ENCODE peak calls at places on chromosomes 16 and 17, in nine cellular contexts. One of them, this sample, is unnamed.

GRCh38 chr16:67656344-67657016 is 3.6 kb downstream of the ACD start:
- DNase-seq in HTR-8/SVneo: no peak
- DNase-seq in HEK293T: no peak
- DNase-seq in NCI-H1092 treated with DMSO at 0.1 percent for 48 hours: no peak
- DNase-seq in stimulated activated CD4-positive, alpha-beta T cell treated with anti-CD3 and anti-CD28 coated beads, Interleukin-4, amount 100 ng/mL, for 1 hour: no peak
- DNase-seq in epithelial cell of esophagus: no peak
- DNase-seq in GOT3: no peak
- DNase-seq in GM12892: no peak
- DNase-seq in GM23248: no peak
- DNase-seq in this sample: no peak

GRCh38 chr16:23711785-23712184 is 1.2 kb downstream of the ERN2 start:
- DNase-seq in epithelial cell of esophagus: no peak
- DNase-seq in NCI-H1092 treated with DMSO at 0.1 percent for 48 hours: no peak
- DNase-seq in GM12892: no peak
- DNase-seq in HTR-8/SVneo: no peak
- DNase-seq in GM23248: no peak
- DNase-seq in GOT3: no peak
- DNase-seq in HEK293T: no peak
- DNase-seq in stimulated activated CD4-positive, alpha-beta T cell treated with anti-CD3 and anti-CD28 coated beads, Interleukin-4, amount 100 ng/mL, for 1 hour: no peak
- DNase-seq in this sample: no peak

GRCh38 chr16:28923652-28924398 is 1.2 kb downstream of the RABEP2 start:
- DNase-seq in epithelial cell of esophagus: peak
- DNase-seq in NCI-H1092 treated with DMSO at 0.1 percent for 48 hours: no peak
- DNase-seq in HTR-8/SVneo: no peak
- DNase-seq in GM23248: no peak
- DNase-seq in GOT3: no peak
- DNase-seq in stimulated activated CD4-positive, alpha-beta T cell treated with anti-CD3 and anti-CD28 coated beads, Interleukin-4, amount 100 ng/mL, for 1 hour: no peak
- DNase-seq in HEK293T: no peak
- DNase-seq in GM12892: no peak
- DNase-seq in this sample: no peak

GRCh38 chr17:29758255-29758654 is 135.5 kb upstream of the CORO6 start:
- DNase-seq in stimulated activated CD4-positive, alpha-beta T cell treated with anti-CD3 and anti-CD28 coated beads, Interleukin-4, amount 100 ng/mL, for 1 hour: no peak
- DNase-seq in epithelial cell of esophagus: no peak
- DNase-seq in HTR-8/SVneo: no peak
- DNase-seq in GOT3: no peak
- DNase-seq in GM12892: no peak
- DNase-seq in GM23248: no peak
- DNase-seq in NCI-H1092 treated with DMSO at 0.1 percent for 48 hours: no peak
- DNase-seq in HEK293T: no peak
- DNase-seq in this sample: no peak

GRCh38 chr17:35745246-35745645 is 7.8 kb downstream of the GAS2L2 start:
- DNase-seq in GM12892: no peak
- DNase-seq in epithelial cell of esophagus: no peak
- DNase-seq in GM23248: no peak
- DNase-seq in HTR-8/SVneo: no peak
- DNase-seq in NCI-H1092 treated with DMSO at 0.1 percent for 48 hours: no peak
- DNase-seq in HEK293T: no peak
- DNase-seq in GOT3: no peak
- DNase-seq in stimulated activated CD4-positive, alpha-beta T cell treated with anti-CD3 and anti-CD28 coated beads, Interleukin-4, amount 100 ng/mL, for 1 hour: no peak
- DNase-seq in this sample: no peak

GRCh38 chr17:68694791-68695485 is 93.8 kb upstream of the FAM20A start:
- DNase-seq in HEK293T: no peak
- DNase-seq in epithelial cell of esophagus: no peak
- DNase-seq in GOT3: no peak
- DNase-seq in HTR-8/SVneo: no peak
- DNase-seq in GM23248: peak
- DNase-seq in stimulated activated CD4-positive, alpha-beta T cell treated with anti-CD3 and anti-CD28 coated beads, Interleukin-4, amount 100 ng/mL, for 1 hour: no peak
- DNase-seq in GM12892: no peak
- DNase-seq in NCI-H1092 treated with DMSO at 0.1 percent for 48 hours: no peak
- DNase-seq in this sample: peak

GRCh38 chr16:77951788-77952187 is 70.6 kb upstream of the CLEC3A start:
- DNase-seq in HEK293T: peak
- DNase-seq in stimulated activated CD4-positive, alpha-beta T cell treated with anti-CD3 and anti-CD28 coated beads, Interleukin-4, amount 100 ng/mL, for 1 hour: no peak
- DNase-seq in GOT3: no peak
- DNase-seq in NCI-H1092 treated with DMSO at 0.1 percent for 48 hours: peak
- DNase-seq in HTR-8/SVneo: no peak
- DNase-seq in epithelial cell of esophagus: peak
- DNase-seq in GM23248: no peak
- DNase-seq in GM12892: no peak
- DNase-seq in this sample: no peak

GRCh38 chr17:61410100-61410551 is 10.5 kb downstream of the TBX2 start:
- DNase-seq in HTR-8/SVneo: no peak
- DNase-seq in NCI-H1092 treated with DMSO at 0.1 percent for 48 hours: no peak
- DNase-seq in GM12892: no peak
- DNase-seq in GM23248: no peak
- DNase-seq in GOT3: no peak
- DNase-seq in HEK293T: no peak
- DNase-seq in stimulated activated CD4-positive, alpha-beta T cell treated with anti-CD3 and anti-CD28 coated beads, Interleukin-4, amount 100 ng/mL, for 1 hour: no peak
- DNase-seq in epithelial cell of esophagus: no peak
- DNase-seq in this sample: no peak

GRCh38 chr16:11497329-11497805 is 89.4 kb downstream of the LITAF start:
- DNase-seq in NCI-H1092 treated with DMSO at 0.1 percent for 48 hours: peak
- DNase-seq in stimulated activated CD4-positive, alpha-beta T cell treated with anti-CD3 and anti-CD28 coated beads, Interleukin-4, amount 100 ng/mL, for 1 hour: no peak
- DNase-seq in GOT3: peak
- DNase-seq in epithelial cell of esophagus: peak
- DNase-seq in HEK293T: peak
- DNase-seq in GM23248: peak
- DNase-seq in GM12892: no peak
- DNase-seq in HTR-8/SVneo: peak
- DNase-seq in this sample: peak

GRCh38 chr16:48541108-48541786 is 68.7 kb downstream of the N4BP1 start:
- DNase-seq in NCI-H1092 treated with DMSO at 0.1 percent for 48 hours: no peak
- DNase-seq in GM12892: no peak
- DNase-seq in stimulated activated CD4-positive, alpha-beta T cell treated with anti-CD3 and anti-CD28 coated beads, Interleukin-4, amount 100 ng/mL, for 1 hour: no peak
- DNase-seq in epithelial cell of esophagus: no peak
- DNase-seq in HEK293T: no peak
- DNase-seq in GM23248: no peak
- DNase-seq in HTR-8/SVneo: no peak
- DNase-seq in GOT3: no peak
- DNase-seq in this sample: no peak

GRCh38 chr16:69243479-69243878 is 56.5 kb downstream of the SNTB2 start:
- DNase-seq in GM12892: no peak
- DNase-seq in GOT3: no peak
- DNase-seq in stimulated activated CD4-positive, alpha-beta T cell treated with anti-CD3 and anti-CD28 coated beads, Interleukin-4, amount 100 ng/mL, for 1 hour: no peak
- DNase-seq in GM23248: peak
- DNase-seq in NCI-H1092 treated with DMSO at 0.1 percent for 48 hours: no peak
- DNase-seq in epithelial cell of esophagus: no peak
- DNase-seq in HEK293T: no peak
- DNase-seq in HTR-8/SVneo: no peak
- DNase-seq in this sample: no peak

GRCh38 chr16:21638573-21638975 is 13.8 kb downstream of the IGSF6 start:
- DNase-seq in epithelial cell of esophagus: peak
- DNase-seq in HTR-8/SVneo: no peak
- DNase-seq in GM23248: peak
- DNase-seq in NCI-H1092 treated with DMSO at 0.1 percent for 48 hours: no peak
- DNase-seq in GM12892: no peak
- DNase-seq in GOT3: no peak
- DNase-seq in stimulated activated CD4-positive, alpha-beta T cell treated with anti-CD3 and anti-CD28 coated beads, Interleukin-4, amount 100 ng/mL, for 1 hour: no peak
- DNase-seq in HEK293T: no peak
- DNase-seq in this sample: peak

GRCh38 chr17:49887086-49887743 is 39.3 kb upstream of the TAC4 start:
- DNase-seq in NCI-H1092 treated with DMSO at 0.1 percent for 48 hours: no peak
- DNase-seq in GM23248: no peak
- DNase-seq in HEK293T: no peak
- DNase-seq in HTR-8/SVneo: peak
- DNase-seq in GM12892: no peak
- DNase-seq in epithelial cell of esophagus: peak
- DNase-seq in stimulated activated CD4-positive, alpha-beta T cell treated with anti-CD3 and anti-CD28 coated beads, Interleukin-4, amount 100 ng/mL, for 1 hour: no peak
- DNase-seq in GOT3: no peak
- DNase-seq in this sample: no peak

GRCh38 chr16:54282202-54282922 is 4.2 kb downstream of the IRX3 start:
- DNase-seq in NCI-H1092 treated with DMSO at 0.1 percent for 48 hours: no peak
- DNase-seq in HTR-8/SVneo: peak
- DNase-seq in GM23248: no peak
- DNase-seq in stimulated activated CD4-positive, alpha-beta T cell treated with anti-CD3 and anti-CD28 coated beads, Interleukin-4, amount 100 ng/mL, for 1 hour: no peak
- DNase-seq in epithelial cell of esophagus: peak
- DNase-seq in GOT3: no peak
- DNase-seq in HEK293T: no peak
- DNase-seq in GM12892: no peak
- DNase-seq in this sample: no peak

GRCh38 chr17:62692721-62693431 is 65.4 kb downstream of the MRC2 start:
- DNase-seq in GOT3: no peak
- DNase-seq in stimulated activated CD4-positive, alpha-beta T cell treated with anti-CD3 and anti-CD28 coated beads, Interleukin-4, amount 100 ng/mL, for 1 hour: no peak
- DNase-seq in GM23248: peak
- DNase-seq in HTR-8/SVneo: peak
- DNase-seq in epithelial cell of esophagus: no peak
- DNase-seq in HEK293T: peak
- DNase-seq in NCI-H1092 treated with DMSO at 0.1 percent for 48 hours: no peak
- DNase-seq in GM12892: no peak
- DNase-seq in this sample: no peak

GRCh38 chr16:85270365-85270764 is 158.1 kb upstream of the CIBAR2 start:
- DNase-seq in stimulated activated CD4-positive, alpha-beta T cell treated with anti-CD3 and anti-CD28 coated beads, Interleukin-4, amount 100 ng/mL, for 1 hour: no peak
- DNase-seq in epithelial cell of esophagus: no peak
- DNase-seq in HTR-8/SVneo: no peak
- DNase-seq in HEK293T: no peak
- DNase-seq in GOT3: no peak
- DNase-seq in GM12892: no peak
- DNase-seq in NCI-H1092 treated with DMSO at 0.1 percent for 48 hours: no peak
- DNase-seq in GM23248: no peak
- DNase-seq in this sample: no peak

GRCh38 chr16:50862818-50863672 is 121.2 kb downstream of the CYLD start:
- DNase-seq in GOT3: no peak
- DNase-seq in HEK293T: no peak
- DNase-seq in stimulated activated CD4-positive, alpha-beta T cell treated with anti-CD3 and anti-CD28 coated beads, Interleukin-4, amount 100 ng/mL, for 1 hour: no peak
- DNase-seq in NCI-H1092 treated with DMSO at 0.1 percent for 48 hours: no peak
- DNase-seq in GM23248: no peak
- DNase-seq in GM12892: no peak
- DNase-seq in HTR-8/SVneo: no peak
- DNase-seq in epithelial cell of esophagus: no peak
- DNase-seq in this sample: no peak

GRCh38 chr17:77036841-77037381 is 103.9 kb upstream of the SEC14L1 start:
- DNase-seq in epithelial cell of esophagus: peak
- DNase-seq in GM23248: no peak
- DNase-seq in stimulated activated CD4-positive, alpha-beta T cell treated with anti-CD3 and anti-CD28 coated beads, Interleukin-4, amount 100 ng/mL, for 1 hour: no peak
- DNase-seq in HEK293T: no peak
- DNase-seq in GM12892: no peak
- DNase-seq in HTR-8/SVneo: no peak
- DNase-seq in GOT3: no peak
- DNase-seq in NCI-H1092 treated with DMSO at 0.1 percent for 48 hours: peak
- DNase-seq in this sample: peak

GRCh38 chr17:62597920-62598319 is 29.6 kb upstream of the MRC2 start:
- DNase-seq in HTR-8/SVneo: no peak
- DNase-seq in NCI-H1092 treated with DMSO at 0.1 percent for 48 hours: no peak
- DNase-seq in GM12892: no peak
- DNase-seq in GOT3: no peak
- DNase-seq in HEK293T: no peak
- DNase-seq in epithelial cell of esophagus: peak
- DNase-seq in stimulated activated CD4-positive, alpha-beta T cell treated with anti-CD3 and anti-CD28 coated beads, Interleukin-4, amount 100 ng/mL, for 1 hour: no peak
- DNase-seq in GM23248: peak
- DNase-seq in this sample: no peak

GRCh38 chr17:64057701-64058263 is 37.3 kb upstream of the ICAM2 start:
- DNase-seq in GM12892: no peak
- DNase-seq in epithelial cell of esophagus: no peak
- DNase-seq in GOT3: no peak
- DNase-seq in GM23248: no peak
- DNase-seq in stimulated activated CD4-positive, alpha-beta T cell treated with anti-CD3 and anti-CD28 coated beads, Interleukin-4, amount 100 ng/mL, for 1 hour: no peak
- DNase-seq in NCI-H1092 treated with DMSO at 0.1 percent for 48 hours: no peak
- DNase-seq in HEK293T: no peak
- DNase-seq in HTR-8/SVneo: no peak
- DNase-seq in this sample: no peak

GRCh38 chr17:78422872-78423588 is 44.6 kb downstream of the PGS1 start:
- DNase-seq in GOT3: no peak
- DNase-seq in GM12892: no peak
- DNase-seq in HTR-8/SVneo: no peak
- DNase-seq in NCI-H1092 treated with DMSO at 0.1 percent for 48 hours: no peak
- DNase-seq in GM23248: no peak
- DNase-seq in HEK293T: no peak
- DNase-seq in stimulated activated CD4-positive, alpha-beta T cell treated with anti-CD3 and anti-CD28 coated beads, Interleukin-4, amount 100 ng/mL, for 1 hour: no peak
- DNase-seq in epithelial cell of esophagus: no peak
- DNase-seq in this sample: no peak

GRCh38 chr17:38728290-38728831 is 1.8 kb upstream of the CISD3 start:
- DNase-seq in GOT3: no peak
- DNase-seq in HTR-8/SVneo: no peak
- DNase-seq in GM23248: no peak
- DNase-seq in HEK293T: no peak
- DNase-seq in epithelial cell of esophagus: no peak
- DNase-seq in GM12892: no peak
- DNase-seq in NCI-H1092 treated with DMSO at 0.1 percent for 48 hours: no peak
- DNase-seq in stimulated activated CD4-positive, alpha-beta T cell treated with anti-CD3 and anti-CD28 coated beads, Interleukin-4, amount 100 ng/mL, for 1 hour: peak
- DNase-seq in this sample: no peak

GRCh38 chr16:22397459-22397858 is 23.0 kb upstream of the CDR2 start:
- DNase-seq in stimulated activated CD4-positive, alpha-beta T cell treated with anti-CD3 and anti-CD28 coated beads, Interleukin-4, amount 100 ng/mL, for 1 hour: no peak
- DNase-seq in HTR-8/SVneo: peak
- DNase-seq in GM23248: peak
- DNase-seq in GM12892: no peak
- DNase-seq in GOT3: no peak
- DNase-seq in NCI-H1092 treated with DMSO at 0.1 percent for 48 hours: no peak
- DNase-seq in HEK293T: no peak
- DNase-seq in epithelial cell of esophagus: peak
- DNase-seq in this sample: peak

GRCh38 chr17:83152745-83153611 is 73.6 kb downstream of the METRNL start:
- DNase-seq in HTR-8/SVneo: no peak
- DNase-seq in HEK293T: no peak
- DNase-seq in epithelial cell of esophagus: no peak
- DNase-seq in GM12892: no peak
- DNase-seq in stimulated activated CD4-positive, alpha-beta T cell treated with anti-CD3 and anti-CD28 coated beads, Interleukin-4, amount 100 ng/mL, for 1 hour: no peak
- DNase-seq in GM23248: no peak
- DNase-seq in NCI-H1092 treated with DMSO at 0.1 percent for 48 hours: no peak
- DNase-seq in GOT3: no peak
- DNase-seq in this sample: no peak

GRCh38 chr16:30523768-30524574 is 2.4 kb downstream of the ZNF768 start:
- DNase-seq in GOT3: no peak
- DNase-seq in NCI-H1092 treated with DMSO at 0.1 percent for 48 hours: no peak
- DNase-seq in GM23248: no peak
- DNase-seq in HTR-8/SVneo: no peak
- DNase-seq in epithelial cell of esophagus: no peak
- DNase-seq in HEK293T: no peak
- DNase-seq in GM12892: no peak
- DNase-seq in stimulated activated CD4-positive, alpha-beta T cell treated with anti-CD3 and anti-CD28 coated beads, Interleukin-4, amount 100 ng/mL, for 1 hour: no peak
- DNase-seq in this sample: no peak

GRCh38 chr16:85697441-85697840 is 8.7 kb upstream of the GINS2 start:
- DNase-seq in epithelial cell of esophagus: peak
- DNase-seq in HTR-8/SVneo: no peak
- DNase-seq in HEK293T: no peak
- DNase-seq in GOT3: no peak
- DNase-seq in NCI-H1092 treated with DMSO at 0.1 percent for 48 hours: peak
- DNase-seq in GM12892: no peak
- DNase-seq in GM23248: no peak
- DNase-seq in stimulated activated CD4-positive, alpha-beta T cell treated with anti-CD3 and anti-CD28 coated beads, Interleukin-4, amount 100 ng/mL, for 1 hour: no peak
- DNase-seq in this sample: no peak

GRCh38 chr16:5175263-5175662 is 77.7 kb upstream of the EEF2KMT start:
- DNase-seq in stimulated activated CD4-positive, alpha-beta T cell treated with anti-CD3 and anti-CD28 coated beads, Interleukin-4, amount 100 ng/mL, for 1 hour: no peak
- DNase-seq in GM12892: no peak
- DNase-seq in HEK293T: no peak
- DNase-seq in NCI-H1092 treated with DMSO at 0.1 percent for 48 hours: peak
- DNase-seq in epithelial cell of esophagus: no peak
- DNase-seq in GOT3: no peak
- DNase-seq in GM23248: no peak
- DNase-seq in HTR-8/SVneo: no peak
- DNase-seq in this sample: no peak

GRCh38 chr16:22075043-22075757 is 17.1 kb upstream of the VWA3A start:
- DNase-seq in GM12892: no peak
- DNase-seq in stimulated activated CD4-positive, alpha-beta T cell treated with anti-CD3 and anti-CD28 coated beads, Interleukin-4, amount 100 ng/mL, for 1 hour: no peak
- DNase-seq in HEK293T: no peak
- DNase-seq in NCI-H1092 treated with DMSO at 0.1 percent for 48 hours: no peak
- DNase-seq in epithelial cell of esophagus: peak
- DNase-seq in HTR-8/SVneo: no peak
- DNase-seq in GM23248: peak
- DNase-seq in GOT3: no peak
- DNase-seq in this sample: peak

GRCh38 chr17:38439436-38439835 is 11.2 kb downstream of the ARHGAP23 start:
- DNase-seq in GM23248: no peak
- DNase-seq in NCI-H1092 treated with DMSO at 0.1 percent for 48 hours: no peak
- DNase-seq in GM12892: no peak
- DNase-seq in HEK293T: no peak
- DNase-seq in stimulated activated CD4-positive, alpha-beta T cell treated with anti-CD3 and anti-CD28 coated beads, Interleukin-4, amount 100 ng/mL, for 1 hour: no peak
- DNase-seq in HTR-8/SVneo: no peak
- DNase-seq in GOT3: no peak
- DNase-seq in epithelial cell of esophagus: no peak
- DNase-seq in this sample: no peak

GRCh38 chr16:70018254-70018653 is 67.1 kb downstream of the CLEC18A start:
- DNase-seq in GOT3: no peak
- DNase-seq in HEK293T: peak
- DNase-seq in HTR-8/SVneo: no peak
- DNase-seq in epithelial cell of esophagus: peak
- DNase-seq in GM12892: peak
- DNase-seq in stimulated activated CD4-positive, alpha-beta T cell treated with anti-CD3 and anti-CD28 coated beads, Interleukin-4, amount 100 ng/mL, for 1 hour: peak
- DNase-seq in NCI-H1092 treated with DMSO at 0.1 percent for 48 hours: no peak
- DNase-seq in GM23248: peak
- DNase-seq in this sample: peak

GRCh38 chr16:16096161-16096857 is 127.0 kb downstream of the ABCC6 start:
- DNase-seq in GOT3: no peak
- DNase-seq in HTR-8/SVneo: no peak
- DNase-seq in epithelial cell of esophagus: no peak
- DNase-seq in HEK293T: no peak
- DNase-seq in stimulated activated CD4-positive, alpha-beta T cell treated with anti-CD3 and anti-CD28 coated beads, Interleukin-4, amount 100 ng/mL, for 1 hour: no peak
- DNase-seq in GM23248: peak
- DNase-seq in NCI-H1092 treated with DMSO at 0.1 percent for 48 hours: no peak
- DNase-seq in GM12892: no peak
- DNase-seq in this sample: no peak